ENCODE peak calls at places on chromosome 12, in seven cellular contexts. B is effector memory CD4-positive, alpha-beta T cell; J is MCF 10A; C is Calu3; D is B cell; Z is RWPE1; T is H9. G is an unnamed sample.

GRCh38 chr12:40566246-40566645 is 126.0 kb upstream of the CNTN1 start:
- DNase-seq in J (no peak), T (no peak), B (no peak), C (no peak), Z (no peak), D (no peak), G (no peak)

GRCh38 chr12:12776261-12776660 is 9.2 kb upstream of the APOLD1 start:
- DNase-seq in C (peak), Z (peak), T (no peak), D (no peak), B (no peak), J (peak), G (no peak)

GRCh38 chr12:19482551-19483109 is 43.3 kb downstream of the AEBP2 start:
- DNase-seq in J (peak), Z (peak), T (peak), D (no peak), B (peak), C (peak), G (no peak)

GRCh38 chr12:96497800-96498199 is 8.4 kb downstream of the CFAP54 start:
- DNase-seq in T (no peak), D (no peak), J (no peak), Z (no peak), B (no peak), C (no peak), G (no peak)

GRCh38 chr12:54935235-54935951 is 49.2 kb downstream of the TESPA1 start:
- DNase-seq in T (no peak), D (no peak), Z (peak), C (peak), B (no peak), J (peak), G (peak)

GRCh38 chr12:24948452-24948815 is 467 bp downstream of the BCAT1 start:
- DNase-seq in D (no peak), B (no peak), J (no peak), C (no peak), T (peak), Z (no peak), G (no peak)

GRCh38 chr12:19909418-19909817 is 458.9 kb upstream of the PDE3A start:
- DNase-seq in J (no peak), D (no peak), C (no peak), T (no peak), B (no peak), Z (no peak), G (no peak)

GRCh38 chr12:49636979-49637378 is 13.6 kb downstream of the PRPF40B start:
- DNase-seq in D (peak), C (peak), B (peak), J (peak), T (peak), Z (no peak), G (peak)

GRCh38 chr12:114679452-114679875 is 4.5 kb downstream of the TBX3 start:
- DNase-seq in Z (no peak), C (no peak), B (no peak), T (peak), J (no peak), D (no peak), G (no peak)

GRCh38 chr12:13992585-13992984 is 11.2 kb upstream of the GRIN2B start:
- DNase-seq in D (no peak), C (no peak), Z (no peak), B (no peak), J (no peak), T (no peak), G (no peak)

GRCh38 chr12:112419269-112420133 is 754 bp downstream of the PTPN11 start:
- DNase-seq in D (peak), T (peak), B (no peak), Z (peak), C (peak), J (peak), G (peak)

GRCh38 chr12:94689002-94689645 is 38.8 kb upstream of the TMCC3 start:
- DNase-seq in Z (no peak), D (no peak), J (peak), C (no peak), T (no peak), B (no peak), G (no peak)

GRCh38 chr12:111686574-111687105 is 787 bp downstream of the ACAD10 start:
- DNase-seq in Z (no peak), J (no peak), D (no peak), B (no peak), T (no peak), C (no peak), G (no peak)

GRCh38 chr12:110554184-110554583 is 28.9 kb downstream of the PPTC7 start:
- DNase-seq in D (no peak), J (no peak), C (no peak), B (no peak), T (no peak), Z (no peak), G (no peak)

GRCh38 chr12:12939888-12940287 is 12.1 kb downstream of the GPRC5D start:
- DNase-seq in J (no peak), B (no peak), Z (no peak), T (no peak), D (no peak), C (no peak), G (no peak)

GRCh38 chr12:2297004-2297403 is 244.2 kb downstream of the CACNA1C start:
- DNase-seq in B (no peak), C (no peak), T (no peak), J (no peak), D (no peak), Z (no peak), G (no peak)

GRCh38 chr12:29234965-29235364 is 85.9 kb downstream of the FAR2 start:
- DNase-seq in B (no peak), J (no peak), Z (peak), C (no peak), D (no peak), T (no peak), G (no peak)

GRCh38 chr12:131056626-131057025 is 102.9 kb downstream of the ADGRD1 start:
- DNase-seq in J (no peak), T (peak), Z (no peak), B (no peak), D (no peak), C (no peak), G (no peak)

GRCh38 chr12:538731-539539 is 79.2 kb downstream of the B4GALNT3 start:
- DNase-seq in D (no peak), Z (no peak), C (peak), B (peak), T (no peak), J (peak), G (peak)

GRCh38 chr12:62720661-62721330 is 214.2 kb downstream of the PPM1H start:
- DNase-seq in T (no peak), D (no peak), B (no peak), J (no peak), Z (no peak), C (no peak), G (peak)

GRCh38 chr12:57099766-57100165 is 10.9 kb downstream of the NAB2 start:
- DNase-seq in C (no peak), Z (no peak), T (no peak), D (no peak), B (no peak), J (no peak), G (no peak)

GRCh38 chr12:116855744-116856470 is 25.3 kb downstream of the HRK start:
- DNase-seq in J (peak), T (no peak), B (no peak), D (no peak), C (no peak), Z (peak), G (no peak)

GRCh38 chr12:27220057-27220987 is 23.8 kb upstream of the STK38L start:
- DNase-seq in Z (no peak), B (no peak), T (no peak), D (no peak), J (peak), C (no peak), G (no peak)

GRCh38 chr12:106107566-106107965 is 31.2 kb downstream of the NUAK1 start:
- DNase-seq in C (no peak), T (no peak), D (no peak), Z (no peak), J (peak), B (no peak), G (no peak)